ENCODE peak calls at places on chromosomes 2 and 18, in six cellular contexts. N, J, Y, G, K and I are unnamed samples.

GRCh38 chr18:57910134-57910533 is 107.0 kb upstream of the ATP8B1 start:
- DNase-seq in N (no peak), J (no peak), Y (no peak), G (no peak), K (no peak), I (no peak)

GRCh38 chr2:110101280-110101844 is 14.3 kb downstream of the MALL start:
- DNase-seq in N (no peak), J (peak; percentile 90), Y (no peak), G (peak; percentile 100), K (peak; percentile 96), I (peak; percentile 96)

GRCh38 chr2:174524525-174524924 is 37.7 kb upstream of the GPR155 start:
- DNase-seq in N (no peak), J (no peak), Y (no peak), G (no peak), K (no peak), I (no peak)

GRCh38 chr2:12507295-12507694 is 209.4 kb upstream of the TRIB2 start:
- DNase-seq in N (peak; percentile 20), J (no peak), Y (no peak), G (peak; percentile 98), K (no peak), I (peak; percentile 96)

GRCh38 chr2:12314119-12314735 is 402.5 kb upstream of the TRIB2 start:
- DNase-seq in N (no peak), J (no peak), Y (no peak), G (no peak), K (no peak), I (no peak)

GRCh38 chr18:429030-429429 is 71.5 kb downstream of the COLEC12 start:
- DNase-seq in N (no peak), J (no peak), Y (no peak), G (no peak), K (no peak), I (no peak)

GRCh38 chr2:75622500-75622899 is 24.1 kb upstream of the MRPL19 start:
- DNase-seq in N (no peak), J (no peak), Y (no peak), G (no peak), K (no peak), I (no peak)

GRCh38 chr2:100900156-100900795 is 80.3 kb downstream of the NPAS2 start:
- DNase-seq in N (no peak), J (no peak), Y (no peak), G (no peak), K (no peak), I (no peak)

GRCh38 chr2:1366546-1367134 is 46.6 kb upstream of the TPO start:
- DNase-seq in N (no peak), J (peak; percentile 89), Y (no peak), G (no peak), K (no peak), I (no peak)

GRCh38 chr2:9112079-9112721 is 94.4 kb upstream of the ASAP2 start:
- DNase-seq in N (no peak), J (no peak), Y (no peak), G (peak; percentile 94), K (no peak), I (no peak)

GRCh38 chr2:105843797-105844374 is 99.2 kb downstream of the NCK2 start:
- DNase-seq in N (no peak), J (no peak), Y (no peak), G (peak; percentile 12), K (no peak), I (no peak)

GRCh38 chr2:179440642-179441251 is 176.1 kb upstream of the SESTD1 start:
- DNase-seq in N (no peak), J (peak; percentile 5), Y (no peak), G (peak; percentile 33), K (peak; percentile 33), I (no peak)

GRCh38 chr2:150938586-150938985 is 323.1 kb downstream of the RBM43 start:
- DNase-seq in N (no peak), J (no peak), Y (no peak), G (peak; percentile 36), K (no peak), I (no peak)

GRCh38 chr2:231701456-231702373 is 6.6 kb upstream of the PTMA start:
- DNase-seq in N (no peak), J (no peak), Y (no peak), G (no peak), K (no peak), I (no peak)

GRCh38 chr2:42787424-42787787 is 5.0 kb downstream of the HAAO start:
- DNase-seq in N (no peak), J (no peak), Y (no peak), G (no peak), K (no peak), I (no peak)

GRCh38 chr2:212249451-212249850 is 289.2 kb downstream of the ERBB4 start:
- DNase-seq in N (no peak), J (no peak), Y (no peak), G (no peak), K (no peak), I (no peak)

GRCh38 chr2:24182507-24182906 is 7.7 kb downstream of the FAM228A start:
- DNase-seq in N (no peak), J (no peak), Y (no peak), G (no peak), K (no peak), I (no peak)

GRCh38 chr18:13316066-13316465 is 97.5 kb downstream of the LDLRAD4 start:
- DNase-seq in N (no peak), J (no peak), Y (no peak), G (no peak), K (no peak), I (no peak)

GRCh38 chr18:57444301-57444759 is 9.2 kb downstream of the ONECUT2 start:
- DNase-seq in N (no peak), J (no peak), Y (no peak), G (no peak), K (no peak), I (no peak)

GRCh38 chr2:30234180-30234971 is 3.0 kb downstream of the LBH start:
- DNase-seq in N (no peak), J (no peak), Y (no peak), G (peak; percentile 72), K (no peak), I (no peak)

GRCh38 chr18:2223394-2223793 is 347.9 kb downstream of the METTL4 start:
- DNase-seq in N (no peak), J (no peak), Y (peak; percentile 37), G (peak; percentile 9), K (no peak), I (no peak)

GRCh38 chr2:12856934-12857660 is 140.4 kb downstream of the TRIB2 start:
- DNase-seq in N (no peak), J (no peak), Y (no peak), G (peak; percentile 86), K (peak; percentile 69), I (peak; percentile 46)

GRCh38 chr2:54122171-54122935 is 6.9 kb downstream of the ACYP2 start:
- DNase-seq in N (no peak), J (no peak), Y (no peak), G (no peak), K (no peak), I (no peak)

GRCh38 chr2:70083344-70084156 is 3.7 kb upstream of the PCBP1 start:
- DNase-seq in N (no peak), J (no peak), Y (no peak), G (peak; percentile 56), K (no peak), I (no peak)

GRCh38 chr2:232571026-232571474 is 20.6 kb downstream of the EIF4E2 start:
- DNase-seq in N (no peak), J (no peak), Y (no peak), G (no peak), K (no peak), I (no peak)